ENCODE peak calls at places on chromosomes 7 and 10, in four cellular contexts. One of them, this sample, is unnamed.

GRCh38 chr10:92993671-92994304 is 66.8 kb upstream of the CYP26C1 start:
- DNase-seq in RKO: no peak
- DNase-seq in NCI-H1092 treated with DMSO at 0.1 percent for 48 hours: no peak
- DNase-seq in spleen: no peak
- DNase-seq in this sample: no peak

GRCh38 chr10:96720422-96721206 is at the start of gene PIK3AP1:
- DNase-seq in RKO: peak
- DNase-seq in spleen: peak
- DNase-seq in NCI-H1092 treated with DMSO at 0.1 percent for 48 hours: peak
- DNase-seq in this sample: peak

GRCh38 chr7:45241339-45242109 is 83.9 kb downstream of the RAMP3 start:
- DNase-seq in spleen: no peak
- DNase-seq in NCI-H1092 treated with DMSO at 0.1 percent for 48 hours: no peak
- DNase-seq in RKO: no peak
- DNase-seq in this sample: peak

GRCh38 chr10:23001901-23002516 is 74.2 kb downstream of the ARMC3 start:
- DNase-seq in spleen: no peak
- DNase-seq in RKO: no peak
- DNase-seq in NCI-H1092 treated with DMSO at 0.1 percent for 48 hours: no peak
- DNase-seq in this sample: no peak

GRCh38 chr7:12199363-12199762 is 11.7 kb upstream of the TMEM106B start:
- DNase-seq in NCI-H1092 treated with DMSO at 0.1 percent for 48 hours: no peak
- DNase-seq in RKO: no peak
- DNase-seq in spleen: no peak
- DNase-seq in this sample: no peak

GRCh38 chr10:121926669-121927360 is 1.0 kb downstream of the ATE1 start:
- DNase-seq in spleen: no peak
- DNase-seq in RKO: peak
- DNase-seq in NCI-H1092 treated with DMSO at 0.1 percent for 48 hours: peak
- DNase-seq in this sample: no peak

GRCh38 chr10:24617771-24618396 is 105.8 kb downstream of the ARHGAP21 start:
- DNase-seq in spleen: no peak
- DNase-seq in RKO: peak
- DNase-seq in NCI-H1092 treated with DMSO at 0.1 percent for 48 hours: no peak
- DNase-seq in this sample: no peak

GRCh38 chr10:60270426-60270825 is 119.2 kb downstream of the ANK3 start:
- DNase-seq in NCI-H1092 treated with DMSO at 0.1 percent for 48 hours: no peak
- DNase-seq in spleen: no peak
- DNase-seq in RKO: no peak
- DNase-seq in this sample: no peak

GRCh38 chr7:7438851-7439250 is 96.8 kb downstream of the COL28A1 start:
- DNase-seq in spleen: no peak
- DNase-seq in NCI-H1092 treated with DMSO at 0.1 percent for 48 hours: peak
- DNase-seq in RKO: peak
- DNase-seq in this sample: no peak

GRCh38 chr10:8338177-8338766 is 283.8 kb downstream of the GATA3 start:
- DNase-seq in NCI-H1092 treated with DMSO at 0.1 percent for 48 hours: no peak
- DNase-seq in RKO: no peak
- DNase-seq in spleen: no peak
- DNase-seq in this sample: no peak

GRCh38 chr7:99679032-99679399 is 780 bp downstream of the CYP3A5 start:
- DNase-seq in RKO: peak
- DNase-seq in NCI-H1092 treated with DMSO at 0.1 percent for 48 hours: no peak
- DNase-seq in spleen: no peak
- DNase-seq in this sample: no peak

GRCh38 chr10:15545884-15546283 is 173.8 kb downstream of the ITGA8 start:
- DNase-seq in NCI-H1092 treated with DMSO at 0.1 percent for 48 hours: no peak
- DNase-seq in spleen: no peak
- DNase-seq in RKO: no peak
- DNase-seq in this sample: no peak

GRCh38 chr7:127819975-127820778 is 168.2 kb downstream of the SND1 start:
- DNase-seq in spleen: no peak
- DNase-seq in NCI-H1092 treated with DMSO at 0.1 percent for 48 hours: no peak
- DNase-seq in RKO: peak
- DNase-seq in this sample: no peak

GRCh38 chr7:134789967-134790685 is 10.7 kb downstream of the CALD1 start:
- DNase-seq in RKO: no peak
- DNase-seq in NCI-H1092 treated with DMSO at 0.1 percent for 48 hours: no peak
- DNase-seq in spleen: no peak
- DNase-seq in this sample: no peak

GRCh38 chr10:43383204-43383971 is 12.0 kb downstream of the FXYD4 start:
- DNase-seq in RKO: peak
- DNase-seq in NCI-H1092 treated with DMSO at 0.1 percent for 48 hours: no peak
- DNase-seq in spleen: peak
- DNase-seq in this sample: no peak

GRCh38 chr10:32175629-32176028 is 119.4 kb upstream of the KIF5B start:
- DNase-seq in spleen: no peak
- DNase-seq in RKO: no peak
- DNase-seq in NCI-H1092 treated with DMSO at 0.1 percent for 48 hours: no peak
- DNase-seq in this sample: no peak

GRCh38 chr7:129771928-129772479 is 160.5 kb downstream of the NRF1 start:
- DNase-seq in spleen: peak
- DNase-seq in NCI-H1092 treated with DMSO at 0.1 percent for 48 hours: peak
- DNase-seq in RKO: no peak
- DNase-seq in this sample: no peak

GRCh38 chr7:55966851-55967250 is 2.5 kb downstream of the NIPSNAP2 start:
- DNase-seq in spleen: no peak
- DNase-seq in NCI-H1092 treated with DMSO at 0.1 percent for 48 hours: no peak
- DNase-seq in RKO: no peak
- DNase-seq in this sample: no peak

GRCh38 chr7:52009195-52009594 is 692.6 kb upstream of the COBL start:
- DNase-seq in NCI-H1092 treated with DMSO at 0.1 percent for 48 hours: no peak
- DNase-seq in spleen: no peak
- DNase-seq in RKO: no peak
- DNase-seq in this sample: no peak

GRCh38 chr10:100896876-100897461 is 15.8 kb upstream of the SLF2 start:
- DNase-seq in spleen: no peak
- DNase-seq in NCI-H1092 treated with DMSO at 0.1 percent for 48 hours: no peak
- DNase-seq in RKO: no peak
- DNase-seq in this sample: no peak

GRCh38 chr10:127585519-127586023 is 36.5 kb downstream of the NPS start:
- DNase-seq in spleen: no peak
- DNase-seq in NCI-H1092 treated with DMSO at 0.1 percent for 48 hours: no peak
- DNase-seq in RKO: no peak
- DNase-seq in this sample: no peak

GRCh38 chr10:15821046-15821683 is 39.1 kb downstream of the MINDY3 start:
- DNase-seq in RKO: no peak
- DNase-seq in NCI-H1092 treated with DMSO at 0.1 percent for 48 hours: no peak
- DNase-seq in spleen: no peak
- DNase-seq in this sample: no peak

GRCh38 chr7:21547511-21547910 is 4.7 kb downstream of the DNAH11 start:
- DNase-seq in NCI-H1092 treated with DMSO at 0.1 percent for 48 hours: no peak
- DNase-seq in RKO: no peak
- DNase-seq in spleen: no peak
- DNase-seq in this sample: no peak

GRCh38 chr7:101815826-101816488 is 1.5 kb upstream of the CUX1 start:
- DNase-seq in spleen: peak
- DNase-seq in RKO: peak
- DNase-seq in NCI-H1092 treated with DMSO at 0.1 percent for 48 hours: peak
- DNase-seq in this sample: peak

GRCh38 chr10:116690356-116691078 is 51.8 kb downstream of the HSPA12A start:
- DNase-seq in NCI-H1092 treated with DMSO at 0.1 percent for 48 hours: no peak
- DNase-seq in RKO: no peak
- DNase-seq in spleen: no peak
- DNase-seq in this sample: peak

GRCh38 chr10:119457966-119458766 is 84.4 kb downstream of the RGS10 start:
- DNase-seq in NCI-H1092 treated with DMSO at 0.1 percent for 48 hours: no peak
- DNase-seq in spleen: no peak
- DNase-seq in RKO: no peak
- DNase-seq in this sample: no peak

GRCh38 chr7:158944950-158945349 is 88.6 kb downstream of the DYNC2I1 start:
- DNase-seq in RKO: no peak
- DNase-seq in spleen: no peak
- DNase-seq in NCI-H1092 treated with DMSO at 0.1 percent for 48 hours: no peak
- DNase-seq in this sample: no peak

This sample was measured in mesenteric fat pad.